ENCODE peak calls at places on chromosomes 11 and 22, in five cellular contexts. Y is heart left ventricle, Q is T-cell, V is fibroblast of the conjunctiva, E is fibroblast of mammary gland. D is an unnamed sample.

GRCh38 chr22:27378994-27379393 is 422.6 kb downstream of the MN1 start:
- DNase-seq in E (no peak), Y (no peak), V (no peak), Q (no peak), D (no peak)

GRCh38 chr11:110148775-110149744 is 55.9 kb downstream of the ZC3H12C start:
- DNase-seq in Q (no peak), Y (no peak), E (peak), V (no peak), D (no peak)

GRCh38 chr22:26461188-26461810 is 22.3 kb downstream of the HPS4 start:
- DNase-seq in E (peak), Y (peak), Q (peak), V (peak), D (peak)

GRCh38 chr11:2328656-2329354 is 27.0 kb downstream of the TSPAN32 start:
- DNase-seq in E (no peak), Y (no peak), V (no peak), Q (no peak), D (no peak)

GRCh38 chr11:117511981-117512448 is 184.4 kb downstream of the CEP164 start:
- DNase-seq in E (no peak), Y (no peak), Q (no peak), V (no peak), D (peak)

GRCh38 chr11:119120639-119121007 is 757 bp upstream of the HINFP start:
- DNase-seq in V (peak), Y (no peak), Q (no peak), E (peak), D (no peak)

GRCh38 chr11:72821221-72821919 is 7.2 kb downstream of the ATG16L2 start:
- DNase-seq in V (no peak), Q (no peak), E (no peak), Y (no peak), D (no peak)

GRCh38 chr22:40414306-40414705 is 43.9 kb downstream of the SGSM3 start:
- DNase-seq in Q (no peak), Y (no peak), E (peak), V (no peak), D (no peak)

GRCh38 chr11:71933141-71933933 is 4.5 kb downstream of the RNF121 start:
- DNase-seq in E (no peak), V (no peak), Q (no peak), Y (no peak), D (no peak)

GRCh38 chr11:118609380-118610219 is 2.2 kb downstream of the PHLDB1 start:
- DNase-seq in Y (no peak), V (no peak), E (no peak), Q (peak), D (no peak)

GRCh38 chr11:47514825-47515647 is 37.9 kb downstream of the CELF1 start:
- DNase-seq in E (peak), Y (no peak), Q (no peak), V (peak), D (no peak)

GRCh38 chr22:33829549-33830280 is 90.6 kb downstream of the LARGE1 start:
- DNase-seq in Y (no peak), V (no peak), E (no peak), Q (no peak), D (no peak)

GRCh38 chr22:44455151-44455962 is 42.7 kb downstream of the RTL6 start:
- DNase-seq in Q (peak), V (no peak), E (no peak), Y (no peak), D (no peak)

GRCh38 chr11:48003926-48004325 is 23.6 kb downstream of the PTPRJ start:
- DNase-seq in Y (no peak), E (no peak), V (no peak), Q (no peak), D (no peak)

GRCh38 chr22:49340406-49340805 is 487.3 kb downstream of the BRD1 start:
- DNase-seq in E (no peak), V (no peak), Y (no peak), Q (no peak), D (no peak)

GRCh38 chr11:11808992-11809583 is 32.7 kb upstream of the USP47 start:
- DNase-seq in Q (no peak), Y (no peak), E (no peak), V (no peak), D (no peak)

GRCh38 chr11:104968856-104969776 is 742 bp upstream of the CASP4 start:
- DNase-seq in E (peak), Q (no peak), Y (peak), V (no peak), D (peak)

GRCh38 chr11:19868281-19868821 is 155.7 kb downstream of the NAV2 start:
- DNase-seq in E (peak), Q (no peak), Y (peak), V (peak), D (no peak)

GRCh38 chr11:48167380-48167779 is 49.2 kb upstream of the OR4B1 start:
- DNase-seq in Q (no peak), E (peak), V (no peak), Y (no peak), D (no peak)

GRCh38 chr11:38476808-38477565 is 1879.0 kb upstream of the RAG2 start:
- DNase-seq in Q (no peak), E (no peak), Y (no peak), V (no peak), D (no peak)

GRCh38 chr22:41216984-41217383 is 11.9 kb downstream of the L3MBTL2 start:
- DNase-seq in E (peak), Q (no peak), V (no peak), Y (no peak), D (no peak)

GRCh38 chr11:33445761-33446161 is 188.6 kb downstream of the HIPK3 start:
- DNase-seq in Y (no peak), E (peak), V (no peak), Q (no peak), D (no peak)

GRCh38 chr22:40637181-40638150 is 947 bp upstream of the MRTFA start:
- DNase-seq in V (peak), Q (peak), Y (peak), E (no peak), D (no peak)

D was measured in Caco-2.